ENCODE peak calls at places on chromosomes 4 and X, in nine cellular contexts. One of them, this sample, is unnamed.

GRCh38 chr4:8618421-8618820 is 25.9 kb downstream of the CPZ start:
- DNase-seq in RWPE1: no peak
- DNase-seq in mesenchymal stem cell: no peak
- DNase-seq in right lobe of liver: peak; percentile 35
- DNase-seq in body of pancreas: no peak
- DNase-seq in right atrium auricular region: no peak
- DNase-seq in heart left ventricle: peak; percentile 5
- DNase-seq in right cardiac atrium: no peak
- DNase-seq in left ventricle myocardium inferior: no peak
- DNase-seq in this sample: no peak

GRCh38 chr4:43843501-43843900 is 605.1 kb downstream of the KCTD8 start:
- DNase-seq in mesenchymal stem cell: no peak
- DNase-seq in right atrium auricular region: no peak
- DNase-seq in right lobe of liver: no peak
- DNase-seq in body of pancreas: no peak
- DNase-seq in right cardiac atrium: no peak
- DNase-seq in left ventricle myocardium inferior: no peak
- DNase-seq in RWPE1: no peak
- DNase-seq in heart left ventricle: no peak
- DNase-seq in this sample: no peak

GRCh38 chrX:125646195-125646594 is 326.5 kb downstream of the TEX13C start:
- DNase-seq in mesenchymal stem cell: no peak
- DNase-seq in right atrium auricular region: no peak
- DNase-seq in right lobe of liver: no peak
- DNase-seq in RWPE1: no peak
- DNase-seq in right cardiac atrium: no peak
- DNase-seq in heart left ventricle: no peak
- DNase-seq in left ventricle myocardium inferior: no peak
- DNase-seq in body of pancreas: no peak
- DNase-seq in this sample: no peak

GRCh38 chr4:31037714-31038113 is 317.5 kb downstream of the PCDH7 start:
- DNase-seq in mesenchymal stem cell: no peak
- DNase-seq in body of pancreas: no peak
- DNase-seq in right lobe of liver: no peak
- DNase-seq in right atrium auricular region: no peak
- DNase-seq in RWPE1: no peak
- DNase-seq in right cardiac atrium: no peak
- DNase-seq in left ventricle myocardium inferior: no peak
- DNase-seq in heart left ventricle: no peak
- DNase-seq in this sample: no peak

GRCh38 chr4:88659061-88659889 is 38.4 kb downstream of the NAP1L5 start:
- DNase-seq in heart left ventricle: peak; percentile 30
- DNase-seq in left ventricle myocardium inferior: no peak
- DNase-seq in body of pancreas: peak; percentile 62
- DNase-seq in right lobe of liver: no peak
- DNase-seq in mesenchymal stem cell: peak; percentile 70
- DNase-seq in RWPE1: peak; percentile 78
- DNase-seq in right cardiac atrium: peak; percentile 37
- DNase-seq in right atrium auricular region: peak; percentile 73
- DNase-seq in this sample: no peak

GRCh38 chrX:110477593-110478228 is 119.1 kb downstream of the RTL9 start:
- DNase-seq in RWPE1: no peak
- DNase-seq in left ventricle myocardium inferior: no peak
- DNase-seq in right lobe of liver: no peak
- DNase-seq in body of pancreas: no peak
- DNase-seq in heart left ventricle: no peak
- DNase-seq in right atrium auricular region: no peak
- DNase-seq in right cardiac atrium: no peak
- DNase-seq in mesenchymal stem cell: no peak
- DNase-seq in this sample: no peak

GRCh38 chr4:152961752-152962117 is 25.6 kb downstream of the FHDC1 start:
- DNase-seq in heart left ventricle: no peak
- DNase-seq in body of pancreas: no peak
- DNase-seq in mesenchymal stem cell: no peak
- DNase-seq in left ventricle myocardium inferior: no peak
- DNase-seq in right cardiac atrium: no peak
- DNase-seq in RWPE1: no peak
- DNase-seq in right lobe of liver: no peak
- DNase-seq in right atrium auricular region: no peak
- DNase-seq in this sample: no peak

GRCh38 chr4:15702941-15703403 is at the start of gene BST1:
- DNase-seq in right cardiac atrium: peak; percentile 78
- DNase-seq in RWPE1: no peak
- DNase-seq in body of pancreas: peak; percentile 38
- DNase-seq in mesenchymal stem cell: no peak
- DNase-seq in right lobe of liver: peak; percentile 86
- DNase-seq in left ventricle myocardium inferior: peak; percentile 75
- DNase-seq in right atrium auricular region: peak; percentile 85
- DNase-seq in heart left ventricle: peak; percentile 80
- DNase-seq in this sample: peak; percentile 92

GRCh38 chr4:4694296-4694772 is 152.5 kb upstream of the STX18 start:
- DNase-seq in right lobe of liver: no peak
- DNase-seq in mesenchymal stem cell: peak; percentile 76
- DNase-seq in heart left ventricle: peak; percentile 70
- DNase-seq in right atrium auricular region: no peak
- DNase-seq in right cardiac atrium: no peak
- DNase-seq in left ventricle myocardium inferior: peak; percentile 43
- DNase-seq in RWPE1: no peak
- DNase-seq in body of pancreas: peak; percentile 60
- DNase-seq in this sample: no peak

GRCh38 chrX:136198010-136198409 is 50.7 kb downstream of the FHL1 start:
- DNase-seq in right cardiac atrium: no peak
- DNase-seq in mesenchymal stem cell: no peak
- DNase-seq in heart left ventricle: no peak
- DNase-seq in right lobe of liver: no peak
- DNase-seq in right atrium auricular region: no peak
- DNase-seq in left ventricle myocardium inferior: no peak
- DNase-seq in body of pancreas: no peak
- DNase-seq in RWPE1: no peak
- DNase-seq in this sample: no peak
- H3K27ac ChIP-seq in right cardiac atrium: no peak overlapping the region
- H3K27ac ChIP-seq in mesenchymal stem cell: no peak overlapping the region
- H3K27ac ChIP-seq in heart left ventricle: peak overlapping the region; percentile 79
- H3K27ac ChIP-seq in right lobe of liver: no peak overlapping the region
- H3K27ac ChIP-seq in right atrium auricular region: peak overlapping the region; percentile 58
- H3K27ac ChIP-seq in left ventricle myocardium inferior: peak overlapping the region; percentile 87
- H3K27ac ChIP-seq in body of pancreas: no peak overlapping the region
- H3K27ac ChIP-seq in RWPE1: no peak overlapping the region
- H3K27ac ChIP-seq in this sample: peak overlapping the region; percentile 75

GRCh38 chrX:77448170-77448569 is 981 bp downstream of the FGF16 start:
- DNase-seq in right lobe of liver: no peak
- DNase-seq in RWPE1: no peak
- DNase-seq in right atrium auricular region: no peak
- DNase-seq in mesenchymal stem cell: no peak
- DNase-seq in left ventricle myocardium inferior: no peak
- DNase-seq in heart left ventricle: no peak
- DNase-seq in right cardiac atrium: no peak
- DNase-seq in body of pancreas: no peak
- DNase-seq in this sample: no peak

GRCh38 chrX:77447339-77448149 is at the start of gene FGF16:
- DNase-seq in body of pancreas: peak; percentile 9
- DNase-seq in right lobe of liver: peak; percentile 48
- DNase-seq in right atrium auricular region: no peak
- DNase-seq in right cardiac atrium: no peak
- DNase-seq in left ventricle myocardium inferior: no peak
- DNase-seq in heart left ventricle: no peak
- DNase-seq in mesenchymal stem cell: no peak
- DNase-seq in RWPE1: no peak
- DNase-seq in this sample: no peak

GRCh38 chrX:77450415-77450814 is 3.2 kb downstream of the FGF16 start:
- DNase-seq in body of pancreas: no peak
- DNase-seq in RWPE1: no peak
- DNase-seq in heart left ventricle: no peak
- DNase-seq in right lobe of liver: no peak
- DNase-seq in right cardiac atrium: no peak
- DNase-seq in left ventricle myocardium inferior: no peak
- DNase-seq in right atrium auricular region: no peak
- DNase-seq in mesenchymal stem cell: no peak
- DNase-seq in this sample: no peak

GRCh38 chrX:77453190-77453589 is 6.0 kb downstream of the FGF16 start:
- DNase-seq in heart left ventricle: no peak
- DNase-seq in mesenchymal stem cell: no peak
- DNase-seq in body of pancreas: no peak
- DNase-seq in right atrium auricular region: no peak
- DNase-seq in left ventricle myocardium inferior: no peak
- DNase-seq in RWPE1: no peak
- DNase-seq in right cardiac atrium: no peak
- DNase-seq in right lobe of liver: no peak
- DNase-seq in this sample: no peak

DNA sequence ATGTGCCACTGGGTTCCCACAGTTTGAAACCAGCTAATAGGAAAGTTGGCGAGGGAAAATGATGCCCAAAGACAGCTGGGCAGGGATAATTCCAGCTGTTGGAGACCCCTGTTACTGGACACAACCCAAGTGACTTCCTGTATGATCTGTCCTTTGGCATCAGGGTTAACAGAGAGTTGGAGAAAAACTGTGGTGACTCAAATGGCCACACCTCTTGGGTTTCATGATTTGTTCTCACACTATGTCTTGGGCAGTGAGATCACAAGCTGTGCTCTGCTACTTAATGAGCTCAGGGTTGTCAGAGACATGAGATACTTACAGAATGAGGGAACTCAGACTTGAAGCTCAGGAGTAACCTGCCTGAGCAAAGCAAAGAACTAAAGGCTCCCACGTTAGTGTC is 3.9 kb downstream of the FGF16 start:
- DNase-seq in left ventricle myocardium inferior: no peak
- DNase-seq in right atrium auricular region: no peak
- DNase-seq in right lobe of liver: no peak
- DNase-seq in body of pancreas: no peak
- DNase-seq in heart left ventricle: no peak
- DNase-seq in right cardiac atrium: no peak
- DNase-seq in mesenchymal stem cell: peak; percentile 19
- DNase-seq in RWPE1: no peak
- DNase-seq in this sample: no peak
- H3K27ac ChIP-seq in left ventricle myocardium inferior: no peak overlapping the region
- H3K27ac ChIP-seq in right atrium auricular region: no peak overlapping the region
- H3K27ac ChIP-seq in right lobe of liver: no peak overlapping the region
- H3K27ac ChIP-seq in body of pancreas: no peak overlapping the region
- H3K27ac ChIP-seq in heart left ventricle: no peak overlapping the region
- H3K27ac ChIP-seq in right cardiac atrium: no peak overlapping the region
- H3K27ac ChIP-seq in mesenchymal stem cell: no peak overlapping the region
- H3K27ac ChIP-seq in RWPE1: no peak overlapping the region
- H3K27ac ChIP-seq in this sample: no peak overlapping the region

DNA sequence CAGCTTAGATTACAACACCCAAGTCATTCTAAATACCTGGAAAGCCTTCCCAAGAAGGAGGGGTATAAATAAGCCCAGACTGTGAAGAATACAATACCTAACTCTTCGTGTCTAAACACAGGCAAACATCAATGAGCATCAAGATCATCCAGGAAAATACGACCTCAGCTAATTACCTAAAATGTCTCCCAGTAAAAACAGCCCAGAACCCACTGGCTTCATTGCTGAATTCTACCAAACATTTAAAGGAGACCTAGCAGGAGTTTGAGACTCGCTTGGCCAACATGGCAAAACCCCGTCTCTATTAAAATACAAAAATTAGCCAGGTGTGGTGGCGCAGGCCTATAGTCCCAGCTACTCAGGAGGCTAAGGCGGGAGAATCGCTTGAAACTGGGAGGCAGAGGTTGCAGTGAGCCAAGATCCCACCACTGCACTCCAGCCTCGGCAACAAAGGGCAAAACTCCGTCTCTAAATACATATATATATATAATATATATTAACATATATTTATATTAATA is 19.1 kb upstream of the HSFX4 start:
- DNase-seq in body of pancreas: no peak
- DNase-seq in right cardiac atrium: no peak
- DNase-seq in mesenchymal stem cell: no peak
- DNase-seq in right lobe of liver: no peak
- DNase-seq in heart left ventricle: peak; percentile 4
- DNase-seq in RWPE1: no peak
- DNase-seq in right atrium auricular region: no peak
- DNase-seq in left ventricle myocardium inferior: no peak
- DNase-seq in this sample: no peak
- H3K27ac ChIP-seq in body of pancreas: no peak overlapping the region
- H3K27ac ChIP-seq in right cardiac atrium: no peak overlapping the region
- H3K27ac ChIP-seq in mesenchymal stem cell: no peak overlapping the region
- H3K27ac ChIP-seq in right lobe of liver: no peak overlapping the region
- H3K27ac ChIP-seq in heart left ventricle: no peak overlapping the region
- H3K27ac ChIP-seq in RWPE1: no peak overlapping the region
- H3K27ac ChIP-seq in right atrium auricular region: no peak overlapping the region
- H3K27ac ChIP-seq in left ventricle myocardium inferior: no peak overlapping the region
- H3K27ac ChIP-seq in this sample: no peak overlapping the region

DNA sequence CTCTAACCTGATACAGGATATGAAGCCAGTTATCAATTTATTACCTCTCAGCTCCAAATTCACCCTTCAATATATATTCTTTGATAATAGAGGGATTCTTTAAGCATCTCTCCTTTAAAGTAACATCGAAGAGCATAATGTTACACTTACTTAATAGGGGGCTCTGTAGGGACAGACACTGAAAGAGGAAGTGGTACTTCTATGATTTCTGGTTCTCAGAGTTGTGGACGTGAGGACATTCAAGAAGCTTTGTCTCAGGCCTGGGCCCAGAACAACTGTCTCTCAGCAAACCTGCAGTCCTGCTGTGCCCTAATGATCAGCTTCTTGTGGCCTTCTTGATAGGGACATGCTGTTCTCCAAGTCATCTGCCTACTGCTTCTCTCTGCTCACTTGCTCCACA is 4.2 kb upstream of the ZXDB start:
- DNase-seq in body of pancreas: no peak
- DNase-seq in mesenchymal stem cell: no peak
- DNase-seq in RWPE1: no peak
- DNase-seq in heart left ventricle: no peak
- DNase-seq in left ventricle myocardium inferior: no peak
- DNase-seq in right cardiac atrium: no peak
- DNase-seq in right atrium auricular region: no peak
- DNase-seq in right lobe of liver: no peak
- DNase-seq in this sample: no peak
- H3K27ac ChIP-seq in body of pancreas: no peak overlapping the region
- H3K27ac ChIP-seq in mesenchymal stem cell: no peak overlapping the region
- H3K27ac ChIP-seq in RWPE1: no peak overlapping the region
- H3K27ac ChIP-seq in heart left ventricle: no peak overlapping the region
- H3K27ac ChIP-seq in left ventricle myocardium inferior: no peak overlapping the region
- H3K27ac ChIP-seq in right cardiac atrium: no peak overlapping the region
- H3K27ac ChIP-seq in right atrium auricular region: no peak overlapping the region
- H3K27ac ChIP-seq in right lobe of liver: no peak overlapping the region
- H3K27ac ChIP-seq in this sample: no peak overlapping the region

GRCh38 chr4:169267070-169267469 is 3.7 kb downstream of the SH3RF1 start:
- DNase-seq in heart left ventricle: no peak
- DNase-seq in right lobe of liver: no peak
- DNase-seq in mesenchymal stem cell: no peak
- DNase-seq in right atrium auricular region: no peak
- DNase-seq in RWPE1: no peak
- DNase-seq in left ventricle myocardium inferior: no peak
- DNase-seq in right cardiac atrium: no peak
- DNase-seq in body of pancreas: no peak
- DNase-seq in this sample: no peak
- H3K27ac ChIP-seq in heart left ventricle: no peak overlapping the region
- H3K27ac ChIP-seq in right lobe of liver: no peak overlapping the region
- H3K27ac ChIP-seq in mesenchymal stem cell: no peak overlapping the region
- H3K27ac ChIP-seq in right atrium auricular region: no peak overlapping the region
- H3K27ac ChIP-seq in RWPE1: no peak overlapping the region
- H3K27ac ChIP-seq in left ventricle myocardium inferior: no peak overlapping the region
- H3K27ac ChIP-seq in right cardiac atrium: no peak overlapping the region
- H3K27ac ChIP-seq in body of pancreas: peak overlapping the region; percentile 3
- H3K27ac ChIP-seq in this sample: no peak overlapping the region

DNA sequence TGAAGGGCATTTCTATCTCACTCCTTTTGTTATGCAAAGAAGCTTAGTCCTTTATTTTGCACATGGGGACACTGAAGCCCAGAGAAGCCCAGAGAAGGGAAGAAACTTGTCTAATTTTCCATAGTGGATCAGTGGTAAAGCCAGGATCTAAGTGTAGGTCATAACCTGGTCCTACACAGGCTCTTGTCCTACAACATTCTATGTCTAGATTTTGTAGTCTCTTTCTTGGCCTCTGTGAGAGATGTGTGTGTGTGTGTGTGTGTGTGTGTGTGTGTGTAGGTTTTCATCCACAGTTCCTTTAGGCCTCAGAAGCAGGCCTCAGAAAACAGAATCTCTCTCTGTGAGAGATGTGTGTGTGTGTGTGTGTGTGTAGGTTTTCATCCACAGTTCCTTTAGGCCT is 38.3 kb downstream of the VSIG4 start:
- DNase-seq in left ventricle myocardium inferior: no peak
- DNase-seq in heart left ventricle: no peak
- DNase-seq in right atrium auricular region: no peak
- DNase-seq in right lobe of liver: no peak
- DNase-seq in mesenchymal stem cell: no peak
- DNase-seq in body of pancreas: no peak
- DNase-seq in right cardiac atrium: no peak
- DNase-seq in RWPE1: no peak
- DNase-seq in this sample: no peak
- H3K27ac ChIP-seq in left ventricle myocardium inferior: no peak overlapping the region
- H3K27ac ChIP-seq in heart left ventricle: no peak overlapping the region
- H3K27ac ChIP-seq in right atrium auricular region: no peak overlapping the region
- H3K27ac ChIP-seq in right lobe of liver: no peak overlapping the region
- H3K27ac ChIP-seq in mesenchymal stem cell: no peak overlapping the region
- H3K27ac ChIP-seq in body of pancreas: no peak overlapping the region
- H3K27ac ChIP-seq in right cardiac atrium: no peak overlapping the region
- H3K27ac ChIP-seq in RWPE1: no peak overlapping the region
- H3K27ac ChIP-seq in this sample: no peak overlapping the region